ENCODE peak calls at places on chromosomes 12 and 14, in nine cellular contexts. One of them, this sample, is unnamed.

GRCh38 chr12:6699989-6700645 is 498 bp downstream of the PIANP start:
- DNase-seq in breast epithelium: no peak
- DNase-seq in endothelial cell: peak
- DNase-seq in CD8-positive, alpha-beta T cell: no peak
- DNase-seq in pancreas: peak
- DNase-seq in RWPE1: no peak
- DNase-seq in Calu3: no peak
- DNase-seq in mesothelial cell of epicardium: no peak
- DNase-seq in esophagus squamous epithelium: no peak
- DNase-seq in this sample: no peak

GRCh38 chr12:29763301-29763683 is 20.4 kb downstream of the TMTC1 start:
- DNase-seq in esophagus squamous epithelium: no peak
- DNase-seq in RWPE1: no peak
- DNase-seq in endothelial cell: no peak
- DNase-seq in pancreas: no peak
- DNase-seq in CD8-positive, alpha-beta T cell: no peak
- DNase-seq in mesothelial cell of epicardium: no peak
- DNase-seq in breast epithelium: no peak
- DNase-seq in Calu3: no peak
- DNase-seq in this sample: no peak

GRCh38 chr12:111368291-111368683 is 608 bp downstream of the PHETA1 start:
- DNase-seq in pancreas: peak
- DNase-seq in mesothelial cell of epicardium: no peak
- DNase-seq in CD8-positive, alpha-beta T cell: no peak
- DNase-seq in endothelial cell: peak
- DNase-seq in esophagus squamous epithelium: no peak
- DNase-seq in Calu3: no peak
- DNase-seq in breast epithelium: no peak
- DNase-seq in RWPE1: no peak
- DNase-seq in this sample: no peak

GRCh38 chr12:62647586-62647985 is 181.0 kb downstream of the MON2 start:
- DNase-seq in mesothelial cell of epicardium: no peak
- DNase-seq in RWPE1: no peak
- DNase-seq in endothelial cell: no peak
- DNase-seq in esophagus squamous epithelium: no peak
- DNase-seq in CD8-positive, alpha-beta T cell: no peak
- DNase-seq in Calu3: no peak
- DNase-seq in breast epithelium: no peak
- DNase-seq in pancreas: no peak
- DNase-seq in this sample: no peak

GRCh38 chr12:102496571-102496970 is 16.2 kb upstream of the IGF1 start:
- DNase-seq in mesothelial cell of epicardium: no peak
- DNase-seq in breast epithelium: no peak
- DNase-seq in endothelial cell: no peak
- DNase-seq in RWPE1: no peak
- DNase-seq in CD8-positive, alpha-beta T cell: no peak
- DNase-seq in pancreas: no peak
- DNase-seq in Calu3: no peak
- DNase-seq in esophagus squamous epithelium: no peak
- DNase-seq in this sample: no peak

GRCh38 chr12:109765493-109765810 is 51.8 kb downstream of the FAM222A start:
- DNase-seq in endothelial cell: no peak
- DNase-seq in pancreas: no peak
- DNase-seq in RWPE1: no peak
- DNase-seq in Calu3: no peak
- DNase-seq in esophagus squamous epithelium: no peak
- DNase-seq in CD8-positive, alpha-beta T cell: no peak
- DNase-seq in mesothelial cell of epicardium: no peak
- DNase-seq in breast epithelium: no peak
- DNase-seq in this sample: peak

GRCh38 chr14:101991336-101991735 is 27.0 kb downstream of the DYNC1H1 start:
- DNase-seq in Calu3: no peak
- DNase-seq in RWPE1: no peak
- DNase-seq in esophagus squamous epithelium: no peak
- DNase-seq in CD8-positive, alpha-beta T cell: no peak
- DNase-seq in breast epithelium: no peak
- DNase-seq in mesothelial cell of epicardium: no peak
- DNase-seq in endothelial cell: no peak
- DNase-seq in pancreas: no peak
- DNase-seq in this sample: no peak

GRCh38 chr12:89072303-89073026 is 279.8 kb downstream of the DUSP6 start:
- DNase-seq in CD8-positive, alpha-beta T cell: no peak
- DNase-seq in RWPE1: no peak
- DNase-seq in pancreas: no peak
- DNase-seq in Calu3: no peak
- DNase-seq in endothelial cell: no peak
- DNase-seq in mesothelial cell of epicardium: no peak
- DNase-seq in esophagus squamous epithelium: no peak
- DNase-seq in breast epithelium: no peak
- DNase-seq in this sample: no peak

GRCh38 chr12:42325776-42326465 is at the start of the genes PPHLN1 and ZCRB1:
- DNase-seq in endothelial cell: peak
- DNase-seq in Calu3: peak
- DNase-seq in mesothelial cell of epicardium: peak
- DNase-seq in RWPE1: peak
- DNase-seq in pancreas: peak
- DNase-seq in CD8-positive, alpha-beta T cell: peak
- DNase-seq in breast epithelium: peak
- DNase-seq in esophagus squamous epithelium: peak
- DNase-seq in this sample: peak

GRCh38 chr12:106193404-106194215 is 54.2 kb downstream of the CKAP4 start:
- DNase-seq in endothelial cell: no peak
- DNase-seq in esophagus squamous epithelium: no peak
- DNase-seq in pancreas: no peak
- DNase-seq in mesothelial cell of epicardium: no peak
- DNase-seq in breast epithelium: no peak
- DNase-seq in CD8-positive, alpha-beta T cell: no peak
- DNase-seq in RWPE1: no peak
- DNase-seq in Calu3: no peak
- DNase-seq in this sample: no peak

GRCh38 chr14:22314183-22314820 is 274.7 kb downstream of the DAD1 start:
- DNase-seq in endothelial cell: peak
- DNase-seq in mesothelial cell of epicardium: no peak
- DNase-seq in RWPE1: peak
- DNase-seq in breast epithelium: no peak
- DNase-seq in CD8-positive, alpha-beta T cell: no peak
- DNase-seq in Calu3: peak
- DNase-seq in esophagus squamous epithelium: no peak
- DNase-seq in pancreas: no peak
- DNase-seq in this sample: no peak

GRCh38 chr12:54658306-54659264 is 10.4 kb upstream of the DCD start:
- DNase-seq in esophagus squamous epithelium: no peak
- DNase-seq in breast epithelium: no peak
- DNase-seq in endothelial cell: peak
- DNase-seq in mesothelial cell of epicardium: no peak
- DNase-seq in pancreas: no peak
- DNase-seq in Calu3: peak
- DNase-seq in CD8-positive, alpha-beta T cell: no peak
- DNase-seq in RWPE1: peak
- DNase-seq in this sample: no peak

GRCh38 chr12:90940872-90941499 is 14.0 kb downstream of the CCER1 start:
- DNase-seq in CD8-positive, alpha-beta T cell: no peak
- DNase-seq in RWPE1: peak
- DNase-seq in pancreas: no peak
- DNase-seq in mesothelial cell of epicardium: no peak
- DNase-seq in endothelial cell: no peak
- DNase-seq in breast epithelium: no peak
- DNase-seq in esophagus squamous epithelium: no peak
- DNase-seq in Calu3: no peak
- DNase-seq in this sample: no peak
- TF ChIP-seq CTCF in CD8-positive, alpha-beta T cell: peak
- TF ChIP-seq CTCF in RWPE1: peak
- TF ChIP-seq CTCF in pancreas: peak
- TF ChIP-seq CTCF in mesothelial cell of epicardium: peak
- TF ChIP-seq CTCF in endothelial cell: peak
- TF ChIP-seq CTCF in breast epithelium: no peak
- TF ChIP-seq CTCF in esophagus squamous epithelium: no peak
- TF ChIP-seq CTCF in Calu3: peak
- TF ChIP-seq CTCF in this sample: peak

DNA sequence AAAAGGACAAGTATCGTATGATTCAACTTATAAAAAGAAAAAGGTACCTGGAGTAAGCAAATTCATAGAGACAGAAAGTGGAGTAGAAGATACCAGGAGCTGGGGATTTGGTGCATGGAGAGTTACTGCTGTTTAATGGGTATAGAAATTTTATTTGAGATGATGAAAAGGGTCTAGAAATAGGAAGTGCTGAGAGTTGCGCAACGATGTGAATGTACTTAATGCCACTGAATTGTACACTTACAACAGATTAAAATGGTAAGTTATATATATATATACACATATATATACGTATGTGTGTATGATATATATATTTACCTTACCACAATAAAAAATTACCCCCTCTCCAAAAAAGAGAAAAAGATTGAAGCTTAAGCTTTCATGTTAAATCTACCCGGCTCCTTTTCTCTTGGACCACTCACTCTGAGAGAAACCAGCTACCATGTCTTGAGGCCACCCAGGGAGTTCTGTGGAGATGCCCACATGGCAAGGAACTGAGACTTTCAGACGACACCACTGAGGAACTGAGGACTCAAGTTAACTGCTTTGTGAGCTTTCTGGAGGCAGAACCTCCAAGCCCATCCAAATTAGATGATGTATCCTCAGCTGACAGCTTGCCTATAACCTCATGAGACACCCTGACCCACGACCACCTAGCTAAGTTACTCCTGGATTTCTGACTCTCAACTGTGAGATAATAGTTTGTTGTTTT is 130.0 kb upstream of the BTG1 start:
- DNase-seq in RWPE1: no peak
- DNase-seq in CD8-positive, alpha-beta T cell: no peak
- DNase-seq in breast epithelium: no peak
- DNase-seq in endothelial cell: no peak
- DNase-seq in mesothelial cell of epicardium: no peak
- DNase-seq in esophagus squamous epithelium: no peak
- DNase-seq in Calu3: no peak
- DNase-seq in pancreas: no peak
- DNase-seq in this sample: no peak
- TF ChIP-seq CTCF in RWPE1: no peak
- TF ChIP-seq CTCF in CD8-positive, alpha-beta T cell: no peak
- TF ChIP-seq CTCF in breast epithelium: no peak
- TF ChIP-seq CTCF in endothelial cell: no peak
- TF ChIP-seq CTCF in mesothelial cell of epicardium: no peak
- TF ChIP-seq CTCF in esophagus squamous epithelium: no peak
- TF ChIP-seq CTCF in Calu3: no peak
- TF ChIP-seq CTCF in pancreas: no peak
- TF ChIP-seq CTCF in this sample: no peak

GRCh38 chr12:115752913-115753726 is 524.4 kb downstream of the MED13L start:
- DNase-seq in mesothelial cell of epicardium: no peak
- DNase-seq in esophagus squamous epithelium: no peak
- DNase-seq in endothelial cell: peak
- DNase-seq in Calu3: peak
- DNase-seq in breast epithelium: peak
- DNase-seq in CD8-positive, alpha-beta T cell: no peak
- DNase-seq in pancreas: no peak
- DNase-seq in RWPE1: peak
- DNase-seq in this sample: no peak
- TF ChIP-seq CTCF in mesothelial cell of epicardium: peak
- TF ChIP-seq CTCF in esophagus squamous epithelium: no peak
- TF ChIP-seq CTCF in endothelial cell: peak
- TF ChIP-seq CTCF in Calu3: no peak
- TF ChIP-seq CTCF in breast epithelium: peak
- TF ChIP-seq CTCF in CD8-positive, alpha-beta T cell: no peak
- TF ChIP-seq CTCF in pancreas: peak
- TF ChIP-seq CTCF in RWPE1: peak
- TF ChIP-seq CTCF in this sample: peak

DNA sequence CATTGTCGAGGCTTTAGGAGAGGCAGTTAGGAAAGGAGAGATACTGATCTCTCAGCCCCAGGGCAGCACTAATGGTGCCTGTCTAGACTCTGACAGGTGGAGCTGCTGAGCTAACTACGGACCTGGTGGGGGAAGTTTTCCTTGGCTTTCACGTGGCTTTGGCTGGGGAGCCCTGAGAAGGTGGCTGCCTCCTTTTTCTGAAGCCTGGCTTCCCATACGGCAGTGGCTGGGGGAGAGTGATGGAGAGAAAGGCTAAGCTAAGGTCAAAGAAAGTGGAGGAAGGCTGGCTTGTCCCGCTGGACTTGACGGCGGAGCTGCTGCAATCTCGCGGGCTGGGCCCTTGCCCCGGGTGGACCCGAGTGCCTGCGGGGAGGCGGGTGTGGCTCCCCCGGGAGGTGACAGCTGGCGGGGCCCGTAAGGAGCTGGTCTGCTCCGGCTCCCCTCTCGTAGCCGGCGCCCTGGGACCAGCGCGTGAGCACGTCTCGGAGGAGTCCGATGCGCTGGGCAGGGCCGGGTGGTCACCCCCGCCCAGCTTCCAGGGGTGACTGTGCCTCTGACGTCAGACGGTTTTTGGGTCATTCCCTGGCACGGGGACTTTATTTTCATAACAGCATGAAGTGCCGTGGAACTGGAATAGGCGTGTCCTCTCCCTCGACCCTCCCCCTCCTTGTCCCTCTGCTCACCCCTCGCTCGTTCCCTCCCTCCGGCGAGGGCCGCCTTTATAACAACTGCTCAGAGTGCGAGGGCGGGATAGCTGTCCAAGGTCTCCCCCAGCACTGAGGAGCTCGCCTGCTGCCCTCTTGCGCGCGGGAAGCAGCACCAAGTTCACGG is at the start of gene GPRC5A:
- DNase-seq in mesothelial cell of epicardium: peak
- DNase-seq in Calu3: peak
- DNase-seq in pancreas: peak
- DNase-seq in CD8-positive, alpha-beta T cell: peak
- DNase-seq in breast epithelium: peak
- DNase-seq in RWPE1: peak
- DNase-seq in esophagus squamous epithelium: no peak
- DNase-seq in endothelial cell: peak
- DNase-seq in this sample: peak
- TF ChIP-seq CTCF in mesothelial cell of epicardium: no peak
- TF ChIP-seq CTCF in Calu3: no peak
- TF ChIP-seq CTCF in pancreas: no peak
- TF ChIP-seq CTCF in CD8-positive, alpha-beta T cell: no peak
- TF ChIP-seq CTCF in breast epithelium: peak
- TF ChIP-seq CTCF in RWPE1: peak
- TF ChIP-seq CTCF in esophagus squamous epithelium: no peak
- TF ChIP-seq CTCF in endothelial cell: no peak
- TF ChIP-seq CTCF in this sample: no peak

GRCh38 chr14:32006267-32007110 is 70.6 kb upstream of the ARHGAP5 start:
- DNase-seq in mesothelial cell of epicardium: no peak
- DNase-seq in endothelial cell: no peak
- DNase-seq in pancreas: no peak
- DNase-seq in CD8-positive, alpha-beta T cell: no peak
- DNase-seq in RWPE1: no peak
- DNase-seq in breast epithelium: no peak
- DNase-seq in esophagus squamous epithelium: no peak
- DNase-seq in Calu3: peak
- DNase-seq in this sample: no peak
- TF ChIP-seq CTCF in mesothelial cell of epicardium: no peak
- TF ChIP-seq CTCF in endothelial cell: no peak
- TF ChIP-seq CTCF in pancreas: no peak
- TF ChIP-seq CTCF in CD8-positive, alpha-beta T cell: no peak
- TF ChIP-seq CTCF in RWPE1: no peak
- TF ChIP-seq CTCF in breast epithelium: no peak
- TF ChIP-seq CTCF in esophagus squamous epithelium: no peak
- TF ChIP-seq CTCF in Calu3: no peak
- TF ChIP-seq CTCF in this sample: no peak

GRCh38 chr12:127145929-127146789 is 1120.8 kb upstream of the TMEM132C start:
- DNase-seq in Calu3: no peak
- DNase-seq in mesothelial cell of epicardium: no peak
- DNase-seq in RWPE1: peak
- DNase-seq in endothelial cell: no peak
- DNase-seq in CD8-positive, alpha-beta T cell: peak
- DNase-seq in esophagus squamous epithelium: no peak
- DNase-seq in breast epithelium: no peak
- DNase-seq in pancreas: peak
- DNase-seq in this sample: no peak
- TF ChIP-seq CTCF in Calu3: no peak
- TF ChIP-seq CTCF in mesothelial cell of epicardium: no peak
- TF ChIP-seq CTCF in RWPE1: no peak
- TF ChIP-seq CTCF in endothelial cell: no peak
- TF ChIP-seq CTCF in CD8-positive, alpha-beta T cell: no peak
- TF ChIP-seq CTCF in esophagus squamous epithelium: no peak
- TF ChIP-seq CTCF in breast epithelium: no peak
- TF ChIP-seq CTCF in pancreas: no peak
- TF ChIP-seq CTCF in this sample: no peak

This sample was measured in type B pancreatic cell.